ENCODE peak calls at places on chromosomes 1 and 21, in nine cellular contexts. N, S, R, A, H, X, O, I and K are unnamed samples.
A peak's percentile ranks its signal among the peaks of the same experiment; 100 is the strongest.

GRCh38 chr1:48803474-48803873 is 26.8 kb upstream of the BEND5 start:
- DNase-seq in R (no peak), S (no peak), A (no peak), X (no peak), I (no peak), H (no peak), O (no peak), N (no peak), K (no peak)

GRCh38 chr1:20125091-20125490 is 5.8 kb upstream of the PLA2G2D start:
- DNase-seq in I (no peak), O (no peak), H (no peak), N (no peak), A (no peak), X (no peak), R (no peak), S (no peak), K (no peak)

GRCh38 chr21:28607545-28607944 is 385.1 kb downstream of the LTN1 start:
- DNase-seq in N (no peak), X (no peak), O (no peak), H (no peak), A (no peak), S (no peak), R (no peak), I (no peak), K (no peak)

GRCh38 chr1:25392881-25393280 is 27.7 kb downstream of the RHCE start:
- DNase-seq in A (no peak), I (no peak), X (no peak), O (no peak), S (no peak), N (no peak), R (no peak), H (no peak), K (no peak)

GRCh38 chr1:223225061-223225460 is 82.0 kb upstream of the TLR5 start:
- DNase-seq in N (no peak), H (no peak), R (no peak), S (no peak), I (no peak), A (no peak), X (no peak), O (no peak), K (no peak)

GRCh38 chr1:235011599-235012435 is 116.8 kb downstream of the TOMM20 start:
- DNase-seq in R (peak; percentile 39), I (peak; percentile 65), H (no peak), S (peak; percentile 100), N (peak; percentile 87), X (no peak), O (peak; percentile 100), A (peak; percentile 87), K (no peak)

GRCh38 chr1:181676269-181676668 is 193.0 kb downstream of the CACNA1E start:
- DNase-seq in R (peak; percentile 64), S (peak; percentile 4), A (peak; percentile 72), X (peak; percentile 63), H (no peak), I (no peak), N (no peak), O (peak; percentile 49), K (no peak)

GRCh38 chr1:51515312-51515960 is 3.6 kb downstream of the EPS15 start:
- DNase-seq in R (no peak), O (no peak), N (no peak), A (no peak), H (no peak), X (no peak), S (peak; percentile 43), I (no peak), K (no peak)

GRCh38 chr1:231665046-231665445 is 38.5 kb downstream of the DISC1 start:
- DNase-seq in N (no peak), S (no peak), R (no peak), H (no peak), O (no peak), I (no peak), A (no peak), X (no peak), K (no peak)

GRCh38 chr1:204466416-204467405 is 27.9 kb downstream of the PIK3C2B start:
- DNase-seq in N (no peak), X (no peak), A (peak; percentile 86), H (no peak), I (peak; percentile 81), S (no peak), R (no peak), O (no peak), K (no peak)
- H3K4me3 ChIP-seq in N (no peak overlapping the region), X (no peak overlapping the region), A (peak overlapping the region; percentile 10), H (no peak overlapping the region), I (peak overlapping the region; percentile 4), S (no peak overlapping the region), R (no peak overlapping the region), O (no peak overlapping the region), K (no peak overlapping the region)

GRCh38 chr1:3922201-3922725 is 22.2 kb upstream of the C1orf174 start:
- DNase-seq in I (no peak), A (no peak), N (peak; percentile 63), X (no peak), H (no peak), R (no peak), S (no peak), O (no peak), K (no peak)
- H3K4me3 ChIP-seq in I (no peak overlapping the region), A (no peak overlapping the region), N (peak overlapping the region; percentile 69), X (no peak overlapping the region), H (no peak overlapping the region), R (no peak overlapping the region), S (no peak overlapping the region), O (no peak overlapping the region), K (no peak overlapping the region)

GRCh38 chr1:92442351-92442750 is 44.4 kb downstream of the GFI1 start:
- DNase-seq in A (peak; percentile 48), N (no peak), H (no peak), I (no peak), X (no peak), S (no peak), R (no peak), O (no peak), K (no peak)
- H3K4me3 ChIP-seq in A (no peak overlapping the region), N (no peak overlapping the region), H (no peak overlapping the region), I (no peak overlapping the region), X (no peak overlapping the region), S (no peak overlapping the region), R (no peak overlapping the region), O (no peak overlapping the region), K (no peak overlapping the region)

GRCh38 chr1:21931171-21932093 is 5.7 kb downstream of the HSPG2 start:
- DNase-seq in I (peak; percentile 67), X (peak; percentile 52), S (peak; percentile 91), O (peak; percentile 96), R (no peak), N (no peak), H (peak; percentile 71), A (no peak), K (no peak)
- H3K4me3 ChIP-seq in I (peak overlapping the region; percentile 36), X (no peak overlapping the region), S (peak overlapping the region; percentile 2), O (peak overlapping the region; percentile 44), R (no peak overlapping the region), N (no peak overlapping the region), H (no peak overlapping the region), A (no peak overlapping the region), K (no peak overlapping the region)

GRCh38 chr1:179951383-179952144 is 3.0 kb upstream of the CEP350 start:
- DNase-seq in N (no peak), I (no peak), O (no peak), S (no peak), H (no peak), X (no peak), A (no peak), R (no peak), K (no peak)
- H3K4me3 ChIP-seq in N (no peak overlapping the region), I (no peak overlapping the region), O (no peak overlapping the region), S (no peak overlapping the region), H (no peak overlapping the region), X (no peak overlapping the region), A (no peak overlapping the region), R (no peak overlapping the region), K (no peak overlapping the region)